ENCODE peak calls at places on chromosomes 12 and 14, in eight cellular contexts. V is adrenal gland, D is endothelial cell of umbilical vein, M is stomach, Z is ovary, B is A549, S is uterus, O is testis. J is an unnamed sample.

GRCh38 chr14:30655124-30655523 is 33.0 kb downstream of the SCFD1 start:
- DNase-seq in V (no peak), D (peak), M (no peak), Z (no peak), B (no peak), S (no peak), O (no peak), J (no peak)

GRCh38 chr14:55133416-55133815 is 4.4 kb downstream of the LGALS3 start:
- DNase-seq in V (peak), D (peak), M (no peak), Z (no peak), B (no peak), S (no peak), O (peak), J (peak)

GRCh38 chr14:69719501-69719951 is 47.4 kb upstream of the SRSF5 start:
- DNase-seq in V (peak), D (peak), M (no peak), Z (no peak), B (no peak), S (peak), O (peak), J (no peak)

GRCh38 chr12:105970885-105971284 is 167.9 kb downstream of the NUAK1 start:
- DNase-seq in V (no peak), D (no peak), M (no peak), Z (no peak), B (no peak), S (no peak), O (no peak), J (no peak)

GRCh38 chr14:93281937-93282336 is 50.9 kb downstream of the BTBD7 start:
- DNase-seq in V (no peak), D (no peak), M (no peak), Z (no peak), B (no peak), S (no peak), O (no peak), J (no peak)

GRCh38 chr12:39427360-39427808 is 15.5 kb downstream of the KIF21A start:
- DNase-seq in V (no peak), D (no peak), M (no peak), Z (no peak), B (no peak), S (no peak), O (no peak), J (no peak)

GRCh38 chr12:7929069-7929792 is 6.8 kb downstream of the SLC2A3 start:
- DNase-seq in V (no peak), D (no peak), M (no peak), Z (no peak), B (no peak), S (no peak), O (no peak), J (no peak)

GRCh38 chr12:105539735-105540134 is 209.2 kb downstream of the C12orf75 start:
- DNase-seq in V (no peak), D (no peak), M (no peak), Z (no peak), B (no peak), S (no peak), O (no peak), J (no peak)

GRCh38 chr14:63759454-63759853 is 31.6 kb upstream of the SGPP1 start:
- DNase-seq in V (peak), D (no peak), M (no peak), Z (no peak), B (no peak), S (no peak), O (no peak), J (no peak)

GRCh38 chr14:100110801-100111200 is 45.6 kb downstream of the EVL start:
- DNase-seq in V (no peak), D (no peak), M (no peak), Z (no peak), B (no peak), S (no peak), O (no peak), J (no peak)

GRCh38 chr12:23898121-23898520 is 51.3 kb downstream of the SOX5 start:
- DNase-seq in V (no peak), D (no peak), M (no peak), Z (no peak), B (no peak), S (no peak), O (no peak), J (no peak)

GRCh38 chr12:65155784-65156183 is 13.6 kb upstream of the LEMD3 start:
- DNase-seq in V (no peak), D (no peak), M (no peak), Z (no peak), B (no peak), S (no peak), O (no peak), J (no peak)

GRCh38 chr12:23944067-23944466 is 5.4 kb downstream of the SOX5 start:
- DNase-seq in V (no peak), D (no peak), M (no peak), Z (no peak), B (no peak), S (no peak), O (no peak), J (no peak)

GRCh38 chr14:100076133-100076532 is 10.9 kb downstream of the EVL start:
- DNase-seq in V (peak), D (no peak), M (no peak), Z (no peak), B (peak), S (no peak), O (no peak), J (peak)

GRCh38 chr12:107564946-107565345 is 120.7 kb upstream of the PWP1 start:
- DNase-seq in V (peak), D (no peak), M (no peak), Z (no peak), B (no peak), S (no peak), O (no peak), J (peak)

GRCh38 chr12:54416908-54417603 is 2.0 kb downstream of the ITGA5 start:
- DNase-seq in V (no peak), D (no peak), M (no peak), Z (peak), B (no peak), S (no peak), O (no peak), J (no peak)

GRCh38 chr14:39988939-39989338 is 556.7 kb upstream of the FBXO33 start:
- DNase-seq in V (no peak), D (no peak), M (no peak), Z (no peak), B (no peak), S (no peak), O (no peak), J (no peak)

GRCh38 chr12:49174218-49174617 is 14.7 kb downstream of the TUBA1A start:
- DNase-seq in V (no peak), D (no peak), M (no peak), Z (no peak), B (no peak), S (no peak), O (no peak), J (no peak)

GRCh38 chr12:131905640-131906091 is 11.2 kb downstream of the ULK1 start:
- DNase-seq in V (no peak), D (no peak), M (no peak), Z (no peak), B (no peak), S (no peak), O (no peak), J (no peak)

GRCh38 chr14:57323703-57324102 is 54.9 kb downstream of the AP5M1 start:
- DNase-seq in V (no peak), D (no peak), M (no peak), Z (no peak), B (no peak), S (no peak), O (no peak), J (no peak)

GRCh38 chr12:2484141-2484776 is 310.5 kb upstream of the FKBP4 start:
- DNase-seq in V (no peak), D (no peak), M (no peak), Z (no peak), B (no peak), S (no peak), O (no peak), J (no peak)

GRCh38 chr14:90491221-90491867 is 94.5 kb downstream of the CALM1 start:
- DNase-seq in V (peak), D (peak), M (no peak), Z (peak), B (no peak), S (peak), O (peak), J (no peak)

GRCh38 chr12:46360370-46360769 is 12.2 kb downstream of the SLC38A2 start:
- DNase-seq in V (no peak), D (no peak), M (no peak), Z (no peak), B (no peak), S (no peak), O (no peak), J (no peak)

GRCh38 chr12:60494249-60494648 is 898.4 kb downstream of the SLC16A7 start:
- DNase-seq in V (no peak), D (peak), M (no peak), Z (no peak), B (peak), S (no peak), O (no peak), J (no peak)

GRCh38 chr12:113270709-113271009 is 49.4 kb downstream of the TPCN1 start:
- DNase-seq in V (no peak), D (no peak), M (no peak), Z (no peak), B (no peak), S (no peak), O (no peak), J (no peak)

GRCh38 chr14:41558527-41558926 is 48.1 kb upstream of the LRFN5 start:
- DNase-seq in V (no peak), D (no peak), M (no peak), Z (no peak), B (no peak), S (no peak), O (no peak), J (no peak)

GRCh38 chr14:61003571-61003970 is 22.5 kb downstream of the SLC38A6 start:
- DNase-seq in V (no peak), D (no peak), M (no peak), Z (no peak), B (no peak), S (no peak), O (no peak), J (no peak)

GRCh38 chr14:69321601-69322330 is 61.8 kb downstream of the GALNT16 start:
- DNase-seq in V (peak), D (no peak), M (no peak), Z (no peak), B (no peak), S (peak), O (no peak), J (no peak)

GRCh38 chr12:107718606-107719005 is 33.0 kb downstream of the PWP1 start:
- DNase-seq in V (no peak), D (no peak), M (no peak), Z (no peak), B (no peak), S (no peak), O (no peak), J (no peak)

GRCh38 chr12:87779016-87779415 is 250.2 kb downstream of the C12orf50 start:
- DNase-seq in V (no peak), D (no peak), M (no peak), Z (no peak), B (peak), S (no peak), O (no peak), J (no peak)

GRCh38 chr14:97878727-97879126 is 1081.5 kb downstream of the VRK1 start:
- DNase-seq in V (peak), D (no peak), M (no peak), Z (peak), B (no peak), S (peak), O (peak), J (no peak)

GRCh38 chr12:107478881-107479280 is 206.7 kb upstream of the PWP1 start:
- DNase-seq in V (no peak), D (no peak), M (no peak), Z (no peak), B (no peak), S (no peak), O (no peak), J (no peak)

GRCh38 chr12:19671695-19672094 is 232.4 kb downstream of the AEBP2 start:
- DNase-seq in V (no peak), D (no peak), M (no peak), Z (no peak), B (no peak), S (no peak), O (no peak), J (no peak)

GRCh38 chr12:3542911-3543310 is 51.9 kb downstream of the PRMT8 start:
- DNase-seq in V (no peak), D (no peak), M (no peak), Z (no peak), B (no peak), S (no peak), O (no peak), J (peak)

GRCh38 chr14:53193193-53193592 is 40.1 kb upstream of the DDHD1 start:
- DNase-seq in V (no peak), D (no peak), M (no peak), Z (no peak), B (no peak), S (no peak), O (no peak), J (no peak)

GRCh38 chr14:77489051-77489450 is 9.6 kb downstream of the ISM2 start:
- DNase-seq in V (no peak), D (no peak), M (no peak), Z (no peak), B (no peak), S (no peak), O (no peak), J (no peak)

GRCh38 chr12:120598674-120599463 is 17.7 kb upstream of the POP5 start:
- DNase-seq in V (peak), D (no peak), M (peak), Z (no peak), B (peak), S (no peak), O (peak), J (no peak)

DNA sequence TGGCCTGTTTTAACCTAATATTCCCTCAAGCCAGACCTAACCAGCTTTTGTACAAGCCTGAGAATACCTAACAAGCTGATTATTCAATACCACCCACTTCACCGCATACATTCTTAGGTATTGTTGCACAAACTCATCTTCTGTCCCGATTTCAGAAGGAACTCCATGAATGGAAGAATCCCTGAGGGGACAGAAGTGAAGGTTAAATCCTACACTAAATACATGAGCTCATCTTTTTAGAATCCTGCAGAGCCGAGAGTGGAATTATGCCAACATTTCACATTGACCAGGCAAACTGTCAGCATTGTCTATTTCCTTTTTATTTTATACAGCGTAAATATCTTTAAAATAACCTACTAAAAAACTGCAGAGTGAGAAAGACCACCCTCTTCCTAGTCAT is 140.7 kb upstream of the PRICKLE1 start:
- DNase-seq in V (no peak), D (no peak), M (no peak), Z (no peak), B (no peak), S (no peak), O (no peak), J (no peak)
- H3K4me3 ChIP-seq in V (no peak), D (no peak), M (no peak), Z (no peak), B (no peak), S (no peak), O (no peak), J (no peak)

GRCh38 chr12:56676851-56677601 is 11.1 kb downstream of the PTGES3 start:
- DNase-seq in V (no peak), D (no peak), M (no peak), Z (no peak), B (no peak), S (no peak), O (no peak), J (peak)
- TF ChIP-seq POLR2A in V (no peak), D (no peak), M (no peak), Z (no peak), B (no peak), S (no peak), O (no peak), J (no peak)

GRCh38 chr14:68222154-68222553 is 402.6 kb downstream of the RAD51B start:
- DNase-seq in V (no peak), D (no peak), M (no peak), Z (no peak), B (no peak), S (no peak), O (no peak), J (no peak)

GRCh38 chr14:68229423-68229831 is 409.8 kb downstream of the RAD51B start:
- DNase-seq in V (no peak), D (no peak), M (no peak), Z (no peak), B (no peak), S (no peak), O (no peak), J (no peak)

GRCh38 chr14:68225321-68225720 is 405.7 kb downstream of the RAD51B start:
- DNase-seq in V (no peak), D (no peak), M (no peak), Z (no peak), B (no peak), S (no peak), O (no peak), J (no peak)

GRCh38 chr14:68222726-68223125 is 403.1 kb downstream of the RAD51B start:
- DNase-seq in V (no peak), D (no peak), M (no peak), Z (no peak), B (no peak), S (no peak), O (no peak), J (no peak)

GRCh38 chr14:68226523-68226922 is 406.9 kb downstream of the RAD51B start:
- DNase-seq in V (no peak), D (no peak), M (no peak), Z (no peak), B (no peak), S (no peak), O (no peak), J (no peak)
- H3K4me3 ChIP-seq in V (no peak), D (no peak), M (no peak), Z (no peak), B (no peak), S (no peak), O (no peak), J (no peak)

DNA sequence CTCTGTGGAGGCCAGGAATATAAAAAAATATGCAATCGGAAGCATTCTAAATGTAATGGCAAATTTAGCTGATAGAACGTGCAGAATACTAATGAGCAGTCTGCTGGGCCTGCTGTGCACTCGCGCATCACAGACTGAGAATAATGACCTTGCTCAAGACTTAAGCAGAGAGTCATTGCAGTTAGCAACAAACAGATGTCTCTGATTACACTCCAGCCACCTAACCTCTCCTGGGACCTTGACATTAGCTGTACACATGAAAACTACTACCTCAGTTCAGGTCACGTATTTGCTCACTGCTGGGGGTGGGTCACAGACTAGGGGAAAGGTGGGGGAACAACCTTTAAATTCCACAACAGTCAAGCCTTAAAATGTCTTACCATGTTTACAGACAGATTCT is 269.2 kb upstream of the DAAM1 start:
- DNase-seq in V (no peak), D (no peak), M (no peak), Z (no peak), B (no peak), S (no peak), O (no peak), J (no peak)
- TF ChIP-seq POLR2A in V (no peak), D (no peak), M (no peak), Z (no peak), B (no peak), S (no peak), O (no peak), J (no peak)

DNA sequence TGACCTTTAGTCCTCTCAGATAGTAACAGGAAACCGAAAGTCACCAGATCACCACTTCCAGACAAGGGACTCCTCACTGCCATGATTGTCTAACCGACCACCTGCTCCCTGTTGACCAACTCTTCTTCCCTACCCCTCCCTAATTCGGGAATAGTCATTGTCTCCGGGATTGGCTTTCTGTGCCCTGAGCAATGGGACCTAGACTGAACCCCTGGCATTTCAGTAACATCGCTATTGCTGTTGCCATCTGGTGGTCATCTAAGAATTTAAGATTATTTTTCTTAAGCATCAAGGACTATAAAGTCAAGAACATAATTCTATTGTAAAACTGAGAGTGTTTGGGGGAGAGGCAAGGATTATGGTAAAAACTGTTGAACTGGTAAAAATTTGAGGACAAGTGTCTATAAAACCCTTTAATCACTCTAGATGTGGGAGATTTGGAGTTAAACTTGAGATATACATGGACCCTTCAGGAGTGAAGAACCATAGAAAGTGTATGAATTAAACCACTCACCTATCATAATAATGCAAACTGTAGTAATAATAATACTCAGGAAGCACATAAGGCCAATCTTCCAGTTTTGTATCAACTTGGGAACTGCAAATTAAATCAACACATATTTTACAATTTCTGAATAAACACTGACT is 6.3 kb downstream of the CLEC2A start:
- DNase-seq in V (peak), D (peak), M (no peak), Z (no peak), B (peak), S (no peak), O (no peak), J (no peak)
- H3K4me3 ChIP-seq in V (no peak), D (no peak), M (peak), Z (no peak), B (no peak), S (no peak), O (no peak), J (no peak)

DNA sequence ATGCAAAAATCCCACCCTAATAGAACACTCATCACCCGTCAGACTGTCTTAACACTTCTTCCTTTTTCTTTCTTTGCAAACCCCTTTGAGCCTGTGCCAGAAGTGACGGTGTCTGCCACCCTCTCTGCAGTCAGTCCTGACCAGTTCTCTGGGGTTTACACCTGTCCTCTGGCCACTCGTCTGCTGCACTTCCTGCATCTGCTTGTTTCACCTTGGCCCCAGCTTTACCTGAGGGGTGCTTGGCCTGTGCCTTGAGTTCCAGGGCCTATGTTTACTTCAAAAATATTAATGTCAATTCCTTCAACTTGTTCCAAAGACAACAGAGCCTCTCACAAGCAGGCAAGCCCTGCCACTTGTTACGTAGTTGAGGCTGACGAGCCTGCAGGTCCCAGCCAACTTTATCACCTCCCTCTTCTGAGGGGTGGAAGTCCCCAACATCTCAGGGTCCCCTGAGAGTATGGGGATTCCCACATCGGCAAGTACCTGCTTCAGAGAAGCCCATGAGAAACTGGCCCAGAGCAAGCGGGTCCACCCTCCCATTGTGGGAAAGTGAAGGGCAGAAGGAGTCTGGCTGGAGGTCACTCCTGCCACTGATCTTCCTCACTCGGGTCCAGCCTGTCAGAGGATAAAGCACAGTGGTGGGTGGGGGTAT is 205.4 kb downstream of the DAD1 start:
- DNase-seq in V (no peak), D (no peak), M (peak), Z (no peak), B (no peak), S (no peak), O (no peak), J (no peak)
- TF ChIP-seq POLR2A in V (no peak), D (no peak), M (no peak), Z (no peak), B (no peak), S (no peak), O (no peak), J (no peak)

DNA sequence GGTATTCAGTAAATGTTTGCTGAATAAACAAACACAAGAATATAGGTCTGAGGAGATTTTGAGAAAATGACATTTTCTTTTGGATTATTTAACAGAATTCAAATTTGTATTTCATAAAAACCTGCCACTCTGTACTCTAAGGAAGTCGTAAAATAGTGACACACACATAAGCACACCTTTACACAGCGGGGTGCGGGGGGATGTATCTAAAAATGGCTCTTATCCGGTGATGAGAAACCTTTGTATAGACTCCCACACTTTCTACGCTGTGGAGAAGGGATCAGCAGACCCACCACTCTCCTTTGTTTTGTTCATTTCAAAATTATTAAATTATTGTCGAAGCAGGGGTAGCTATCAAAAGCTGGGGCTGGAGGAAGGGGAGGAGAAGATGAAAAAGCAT is 58.0 kb downstream of the PEBP1 start:
- DNase-seq in V (no peak), D (no peak), M (no peak), Z (no peak), B (no peak), S (no peak), O (no peak), J (no peak)
- H3K4me3 ChIP-seq in V (no peak), D (no peak), M (no peak), Z (no peak), B (no peak), S (no peak), O (no peak), J (no peak)

J was measured in lower leg skin.